ENCODE peak calls at places on chromosomes 7 and 10, in eight cellular contexts. D, W, Z, Y, B, G, F and R are unnamed samples.

GRCh38 chr10:93152136-93152535 is 78.4 kb downstream of the CYP26A1 start:
- DNase-seq in B (no peak), Y (no peak), Z (no peak), G (no peak), D (no peak), W (no peak), F (no peak), R (no peak)

GRCh38 chr7:3888096-3888495 is 587.0 kb downstream of the SDK1 start:
- DNase-seq in Z (no peak), W (no peak), G (no peak), Y (no peak), F (no peak), D (no peak), B (no peak), R (no peak)

GRCh38 chr10:119029613-119030420 is at the start of gene NANOS1:
- DNase-seq in F (no peak), W (no peak), G (no peak), D (no peak), B (peak; percentile 70), Y (no peak), Z (no peak), R (no peak)

GRCh38 chr7:112515989-112516388 is 35.2 kb downstream of the LSMEM1 start:
- DNase-seq in G (no peak), Y (no peak), B (no peak), Z (no peak), F (no peak), W (no peak), D (no peak), R (no peak)

GRCh38 chr7:93715234-93715633 is 140.7 kb upstream of the CALCR start:
- DNase-seq in G (no peak), Z (no peak), B (peak; percentile 71), Y (peak; percentile 22), D (peak; percentile 37), W (peak; percentile 58), F (peak; percentile 24), R (peak; percentile 7)

GRCh38 chr10:110326351-110327032 is 21.8 kb upstream of the SMNDC1 start:
- DNase-seq in F (no peak), Y (no peak), Z (no peak), D (no peak), G (no peak), B (no peak), W (no peak), R (no peak)

GRCh38 chr7:159004411-159004810 is 140.3 kb downstream of the VIPR2 start:
- DNase-seq in Z (no peak), F (no peak), D (no peak), W (no peak), Y (no peak), B (no peak), G (no peak), R (no peak)

GRCh38 chr10:111089293-111089692 is 12.5 kb downstream of the ADRA2A start:
- DNase-seq in F (no peak), D (no peak), Y (peak; percentile 4), B (no peak), W (no peak), Z (no peak), G (no peak), R (no peak)

GRCh38 chr10:4511559-4511958 is 314.4 kb upstream of the AKR1E2 start:
- DNase-seq in D (no peak), G (no peak), B (no peak), Z (no peak), Y (no peak), W (no peak), F (no peak), R (no peak)

GRCh38 chr10:28853195-28853594 is 175.9 kb downstream of the BAMBI start:
- DNase-seq in D (peak; percentile 5), Y (no peak), W (no peak), B (no peak), Z (no peak), F (no peak), G (no peak), R (peak; percentile 13)

GRCh38 chr10:103415581-103415980 is 19.2 kb downstream of the PDCD11 start:
- DNase-seq in B (no peak), D (no peak), F (no peak), Z (no peak), G (no peak), Y (no peak), W (no peak), R (no peak)
- H3K36me3 ChIP-seq in B (peaks cover 12% of the 10 kb centered on the region), D (peaks cover 10% of the 10 kb centered on the region), F (no peaks in the 10 kb centered on the region), Z (peaks cover 71% of the 10 kb centered on the region), G (peaks cover 97% of the 10 kb centered on the region), Y (peaks cover 42% of the 10 kb centered on the region), W (peaks cover 100% of the 10 kb centered on the region), R (peaks cover 80% of the 10 kb centered on the region)

GRCh38 chr7:127362364-127363027 is 30.0 kb downstream of the ZNF800 start:
- DNase-seq in D (no peak), Z (no peak), B (no peak), F (no peak), G (no peak), Y (no peak), W (no peak), R (no peak)

GRCh38 chr7:127353897-127354296 is 38.6 kb downstream of the ZNF800 start:
- DNase-seq in D (no peak), Z (no peak), W (no peak), B (no peak), F (no peak), G (no peak), Y (no peak), R (no peak)

GRCh38 chr7:127361736-127362135 is 30.8 kb downstream of the ZNF800 start:
- DNase-seq in Z (no peak), G (no peak), F (no peak), D (no peak), Y (no peak), W (no peak), B (no peak), R (no peak)

DNA sequence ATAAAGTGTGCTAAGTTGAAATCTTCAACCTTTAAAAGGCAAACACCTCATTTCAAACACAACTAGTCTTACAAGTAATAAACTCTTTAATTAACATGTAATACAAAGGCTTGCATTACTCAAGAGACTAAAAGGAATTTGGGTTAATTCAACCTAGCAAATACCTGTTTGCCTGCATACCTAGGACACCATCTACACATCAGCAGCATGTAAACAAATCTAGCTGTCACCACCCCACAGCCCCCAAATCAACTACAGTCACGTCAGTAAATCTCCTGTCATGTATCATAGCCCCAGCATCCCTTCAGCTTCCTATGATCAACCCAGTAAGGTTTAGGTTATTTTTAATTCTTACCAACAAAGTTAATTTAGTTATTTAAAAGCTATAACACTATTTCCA is 33.5 kb downstream of the ZNF800 start:
- DNase-seq in D (no peak), G (no peak), Z (no peak), B (no peak), Y (no peak), F (no peak), W (no peak), R (no peak)
- H3K36me3 ChIP-seq in D (peaks cover 4% of the 10 kb centered on the region), G (no peaks in the 10 kb centered on the region), Z (peaks cover 9% of the 10 kb centered on the region), B (no peaks in the 10 kb centered on the region), Y (no peaks in the 10 kb centered on the region), F (no peaks in the 10 kb centered on the region), W (peaks cover 36% of the 10 kb centered on the region), R (peaks cover 11% of the 10 kb centered on the region)

GRCh38 chr7:149457766-149458165 is 3.1 kb downstream of the ZNF777 start:
- DNase-seq in F (no peak), Z (no peak), G (no peak), W (no peak), Y (peak; percentile 6), B (no peak), D (no peak), R (no peak)

GRCh38 chr7:149456770-149457421 is 4.0 kb downstream of the ZNF777 start:
- DNase-seq in Y (peak; percentile 11), Z (no peak), B (no peak), D (no peak), F (no peak), W (no peak), G (no peak), R (no peak)

GRCh38 chr7:149454006-149454405 is 6.9 kb downstream of the ZNF777 start:
- DNase-seq in G (no peak), B (no peak), W (no peak), F (no peak), Y (peak; percentile 10), Z (no peak), D (no peak), R (no peak)

GRCh38 chr7:149455175-149455950 is 5.5 kb downstream of the ZNF777 start:
- DNase-seq in Y (peak; percentile 10), W (no peak), B (no peak), F (no peak), G (no peak), D (no peak), Z (no peak), R (no peak)

DNA sequence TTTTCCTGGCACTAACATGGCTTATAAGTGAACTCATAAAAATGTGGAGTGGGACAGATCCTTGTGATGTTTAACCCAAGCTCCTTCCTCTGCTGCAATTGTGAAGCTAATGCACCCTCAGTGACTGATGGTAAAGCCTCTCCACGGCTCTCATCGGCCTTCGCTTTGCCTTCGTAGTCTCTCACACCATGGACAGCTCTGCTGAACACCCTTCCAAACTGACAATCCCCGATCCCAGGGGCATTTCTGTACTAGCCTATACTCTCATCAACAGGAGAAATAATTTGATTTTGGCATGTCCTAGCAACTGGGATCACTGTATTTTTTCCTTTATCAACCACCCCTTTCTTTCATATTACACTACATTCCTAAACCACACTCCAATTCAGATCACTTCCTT is 6.1 kb downstream of the ZNF777 start:
- DNase-seq in W (no peak), F (no peak), D (no peak), G (no peak), Z (no peak), B (no peak), Y (no peak), R (no peak)
- H3K36me3 ChIP-seq in W (peaks cover 63% of the 10 kb centered on the region), F (no peaks in the 10 kb centered on the region), D (no peaks in the 10 kb centered on the region), G (peaks cover 40% of the 10 kb centered on the region), Z (peaks cover 36% of the 10 kb centered on the region), B (peaks cover 5% of the 10 kb centered on the region), Y (peaks cover 3% of the 10 kb centered on the region), R (peaks cover 14% of the 10 kb centered on the region)

GRCh38 chr10:11279286-11279685 is 261.6 kb downstream of the CELF2 start:
- DNase-seq in B (no peak), W (no peak), G (no peak), D (no peak), F (no peak), Z (no peak), Y (no peak), R (no peak)
- H3K36me3 ChIP-seq in B (no peaks in the 10 kb centered on the region), W (peaks cover 87% of the 10 kb centered on the region), G (peaks cover 71% of the 10 kb centered on the region), D (no peaks in the 10 kb centered on the region), F (no peaks in the 10 kb centered on the region), Z (peaks cover 80% of the 10 kb centered on the region), Y (no peaks in the 10 kb centered on the region), R (peaks cover 66% of the 10 kb centered on the region)